ENCODE peak calls at places on chromosomes 1 and 21, in ten cellular contexts. W, I, Z, B, J, T, H, E, Q and G are unnamed samples.

GRCh38 chr1:41672173-41672572 is 187.7 kb upstream of the EDN2 start:
- DNase-seq in W (no peak), I (peak; percentile 86), Z (no peak), B (no peak), J (no peak), T (peak; percentile 37), H (no peak), E (no peak), Q (peak; percentile 35), G (no peak)

GRCh38 chr21:42760977-42761751 is 107.7 kb downstream of the PDE9A start:
- DNase-seq in W (no peak), I (no peak), Z (no peak), B (no peak), J (no peak), T (no peak), H (peak; percentile 36), E (no peak), Q (no peak), G (peak; percentile 54)

GRCh38 chr1:232283864-232284263 is 346.1 kb downstream of the SIPA1L2 start:
- DNase-seq in W (no peak), I (no peak), Z (no peak), B (no peak), J (no peak), T (no peak), H (no peak), E (no peak), Q (no peak), G (no peak)

GRCh38 chr1:5596651-5597050 is 395.6 kb downstream of the NPHP4 start:
- DNase-seq in W (no peak), I (no peak), Z (no peak), B (no peak), J (no peak), T (no peak), H (no peak), E (no peak), Q (peak; percentile 20), G (no peak)

GRCh38 chr1:75203415-75204277 is 69.5 kb downstream of the LHX8 start:
- DNase-seq in W (peak; percentile 8), I (peak; percentile 47), Z (no peak), B (peak; percentile 61), J (no peak), T (peak; percentile 61), H (peak; percentile 6), E (no peak), Q (no peak), G (no peak)

GRCh38 chr1:114021665-114022099 is 42.4 kb downstream of the OLFML3 start:
- DNase-seq in W (no peak), I (no peak), Z (no peak), B (no peak), J (no peak), T (no peak), H (no peak), E (no peak), Q (no peak), G (no peak)

GRCh38 chr1:108070662-108071061 is 105.7 kb upstream of the VAV3 start:
- DNase-seq in W (no peak), I (no peak), Z (no peak), B (no peak), J (no peak), T (no peak), H (no peak), E (no peak), Q (no peak), G (no peak)

GRCh38 chr21:42330380-42331336 is 15.4 kb upstream of the TFF3 start:
- DNase-seq in W (no peak), I (no peak), Z (no peak), B (no peak), J (no peak), T (no peak), H (no peak), E (no peak), Q (no peak), G (no peak)

GRCh38 chr21:31497939-31498338 is 153.9 kb upstream of the TIAM1 start:
- DNase-seq in W (no peak), I (no peak), Z (no peak), B (no peak), J (no peak), T (no peak), H (no peak), E (no peak), Q (no peak), G (no peak)

GRCh38 chr1:26360807-26361604 is 7.1 kb upstream of the CRYBG2 start:
- DNase-seq in W (no peak), I (no peak), Z (no peak), B (no peak), J (no peak), T (no peak), H (no peak), E (no peak), Q (no peak), G (no peak)

GRCh38 chr1:78840447-78841251 is 165.9 kb downstream of the ADGRL4 start:
- DNase-seq in W (no peak), I (peak; percentile 83), Z (no peak), B (peak; percentile 6), J (no peak), T (no peak), H (peak; percentile 13), E (peak; percentile 14), Q (no peak), G (peak; percentile 24)

GRCh38 chr1:220483700-220484099 is 44.2 kb upstream of the MARK1 start:
- DNase-seq in W (no peak), I (no peak), Z (no peak), B (no peak), J (no peak), T (peak; percentile 5), H (no peak), E (no peak), Q (no peak), G (peak; percentile 27)

GRCh38 chr1:225567789-225568188 is 85.1 kb downstream of the ENAH start:
- DNase-seq in W (no peak), I (no peak), Z (no peak), B (peak; percentile 22), J (no peak), T (peak; percentile 39), H (no peak), E (no peak), Q (no peak), G (no peak)

GRCh38 chr1:8009043-8010002 is 16.8 kb downstream of the ERRFI1 start:
- DNase-seq in W (no peak), I (no peak), Z (no peak), B (no peak), J (no peak), T (no peak), H (no peak), E (no peak), Q (no peak), G (no peak)
- H3K4me1 ChIP-seq in W (peaks cover 27% of the 10 kb centered on the region), I (peaks cover 9% of the 10 kb centered on the region), Z (peaks cover 53% of the 10 kb centered on the region), B (peaks cover 19% of the 10 kb centered on the region), J (no peaks in the 10 kb centered on the region), T (peaks cover 73% of the 10 kb centered on the region), H (peaks cover 43% of the 10 kb centered on the region), E (peaks cover 11% of the 10 kb centered on the region), Q (peaks cover 26% of the 10 kb centered on the region), G (peaks cover 16% of the 10 kb centered on the region)

GRCh38 chr1:82094136-82094535 is 293.4 kb downstream of the ADGRL2 start:
- DNase-seq in W (no peak), I (no peak), Z (no peak), B (no peak), J (no peak), T (no peak), H (no peak), E (no peak), Q (no peak), G (no peak)

GRCh38 chr1:82091274-82091673 is 290.5 kb downstream of the ADGRL2 start:
- DNase-seq in W (no peak), I (no peak), Z (no peak), B (no peak), J (no peak), T (no peak), H (no peak), E (peak; percentile 27), Q (no peak), G (no peak)

GRCh38 chr1:82086739-82087138 is 286.0 kb downstream of the ADGRL2 start:
- DNase-seq in W (no peak), I (no peak), Z (no peak), B (no peak), J (no peak), T (no peak), H (no peak), E (no peak), Q (no peak), G (no peak)

GRCh38 chr1:82091729-82092128 is 291.0 kb downstream of the ADGRL2 start:
- DNase-seq in W (no peak), I (no peak), Z (no peak), B (no peak), J (no peak), T (no peak), H (no peak), E (no peak), Q (no peak), G (no peak)

GRCh38 chr1:82090104-82090503 is 289.4 kb downstream of the ADGRL2 start:
- DNase-seq in W (no peak), I (no peak), Z (no peak), B (peak; percentile 15), J (no peak), T (no peak), H (no peak), E (no peak), Q (no peak), G (no peak)
- TF ChIP-seq POLR2A in W (no peak), I (no peak), Z (no peak), B (no peak), J (no peak), T (no peak), H (no peak), E (no peak), Q (no peak), G (no peak)

DNA sequence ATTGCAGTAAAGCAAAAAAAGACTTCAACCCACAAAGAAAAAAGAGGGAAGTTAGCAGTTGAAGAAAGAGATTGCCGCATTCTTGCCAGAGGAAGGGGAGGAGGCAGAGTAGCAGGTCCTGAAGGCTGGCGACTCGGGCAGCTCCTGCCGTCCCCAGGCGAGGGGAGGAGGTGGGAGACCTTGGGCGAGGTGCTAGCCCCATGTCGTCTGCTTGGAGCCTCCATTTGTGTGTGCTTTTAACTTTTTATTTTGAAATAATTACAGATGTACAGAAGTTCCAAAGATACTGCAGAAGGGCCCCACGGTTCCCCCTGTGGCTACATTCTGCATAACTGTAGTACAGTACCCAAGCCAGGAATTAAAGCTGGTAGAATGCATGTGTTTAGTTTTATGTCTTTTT is 6.8 kb downstream of the TRPM2 start:
- DNase-seq in W (no peak), I (no peak), Z (no peak), B (no peak), J (peak; percentile 35), T (no peak), H (no peak), E (no peak), Q (no peak), G (no peak)
- TF ChIP-seq CTCF in W (peak; percentile 8), I (no peak), Z (no peak), B (no peak), J (no peak), T (no peak), H (no peak), E (no peak), Q (no peak), G (no peak)

DNA sequence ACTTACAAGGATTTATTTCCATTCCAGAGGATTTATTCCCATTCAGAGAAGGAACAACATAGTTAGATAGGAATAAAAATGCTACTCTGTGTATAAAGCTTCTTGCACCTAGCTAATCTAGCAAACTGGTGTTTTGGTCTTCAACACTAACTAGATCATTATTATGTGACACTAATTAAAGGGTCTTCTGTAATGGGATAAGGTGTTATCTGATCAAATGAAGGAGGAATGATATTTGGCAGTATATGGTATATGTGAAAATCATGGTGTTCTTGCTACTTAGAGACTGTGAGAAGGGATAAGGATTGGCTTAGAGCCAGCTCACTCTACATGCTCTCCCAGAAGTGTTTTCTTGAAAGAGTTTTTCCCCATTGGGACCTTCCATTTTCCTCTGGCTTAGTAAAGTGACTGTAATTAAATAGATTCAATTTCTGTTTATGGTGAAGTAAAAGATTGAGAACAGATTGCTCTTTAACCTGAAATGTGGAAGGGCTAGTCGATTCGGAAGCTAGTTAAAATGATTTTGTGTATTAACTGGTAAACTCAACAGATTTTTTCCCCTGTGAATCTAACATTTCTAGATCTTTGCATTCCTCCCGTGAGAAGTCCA is 71.2 kb upstream of the RGL1 start:
- DNase-seq in W (no peak), I (no peak), Z (no peak), B (no peak), J (no peak), T (no peak), H (no peak), E (no peak), Q (no peak), G (no peak)
- H3K4me1 ChIP-seq in W (peaks cover 24% of the 10 kb centered on the region), I (peaks cover 8% of the 10 kb centered on the region), Z (peaks cover 5% of the 10 kb centered on the region), B (no peaks in the 10 kb centered on the region), J (no peaks in the 10 kb centered on the region), T (peaks cover 18% of the 10 kb centered on the region), H (no peaks in the 10 kb centered on the region), E (peaks cover 4% of the 10 kb centered on the region), Q (no peaks in the 10 kb centered on the region), G (peaks cover 61% of the 10 kb centered on the region)